ENCODE peak calls at places on chromosomes 2 and 18, in seven cellular contexts. X is SK-N-SH, Z is GM12878, M is K562, H is GM12892, C is H1, J is HepG2. A is an unnamed sample.

GRCh38 chr2:231370749-231371429 is 24.6 kb upstream of the B3GNT7 start:
- DNase-seq in J (no peak), C (peak), M (no peak), Z (no peak), X (no peak), H (no peak), A (no peak)

GRCh38 chr2:143988082-143988481 is 531.8 kb downstream of the ZEB2 start:
- DNase-seq in C (no peak), X (no peak), J (no peak), M (no peak), H (no peak), Z (no peak), A (no peak)

GRCh38 chr2:102063360-102063947 is 71.7 kb downstream of the IL1R2 start:
- DNase-seq in H (no peak), J (no peak), Z (no peak), M (peak), C (no peak), X (no peak), A (no peak)

GRCh38 chr2:145958611-145959010 is 1438.7 kb upstream of the ZEB2 start:
- DNase-seq in J (no peak), X (no peak), Z (no peak), C (no peak), M (no peak), H (no peak), A (no peak)

GRCh38 chr18:50507120-50507590 is 52.7 kb upstream of the MAPK4 start:
- DNase-seq in C (peak), M (peak), X (peak), Z (no peak), J (peak), H (no peak), A (no peak)

GRCh38 chr18:77862358-77862757 is 612.7 kb downstream of the GALR1 start:
- DNase-seq in C (no peak), Z (no peak), X (no peak), H (no peak), M (no peak), J (no peak), A (no peak)

GRCh38 chr2:220956429-220956828 is 615.7 kb downstream of the EPHA4 start:
- DNase-seq in M (no peak), Z (no peak), C (no peak), X (no peak), H (no peak), J (no peak), A (no peak)

GRCh38 chr2:233551491-233551890 is 15.1 kb downstream of the USP40 start:
- DNase-seq in X (no peak), H (no peak), M (no peak), J (no peak), Z (no peak), C (no peak), A (no peak)

GRCh38 chr2:55966431-55967118 is 43.0 kb upstream of the EFEMP1 start:
- DNase-seq in Z (no peak), X (no peak), C (no peak), H (no peak), J (no peak), M (no peak), A (no peak)

GRCh38 chr2:178404380-178404767 is 46.6 kb downstream of the PRKRA start:
- DNase-seq in Z (peak), C (no peak), J (no peak), M (peak), X (no peak), H (peak), A (peak)

GRCh38 chr2:169072163-169072925 is 3.0 kb downstream of the DHRS9 start:
- DNase-seq in X (no peak), J (no peak), Z (no peak), H (no peak), C (no peak), M (peak), A (no peak)

GRCh38 chr2:123826729-123827271 is 198.3 kb upstream of the CNTNAP5 start:
- DNase-seq in J (no peak), C (no peak), X (peak), H (no peak), M (no peak), Z (no peak), A (no peak)

GRCh38 chr2:218567797-218568189 is 358 bp downstream of the USP37 start:
- DNase-seq in Z (no peak), M (no peak), J (no peak), X (no peak), C (no peak), H (no peak), A (peak)
- TF ChIP-seq TAF1 in Z (no peak), M (no peak), J (no peak), X (no peak), C (no peak), H (no peak), A (no peak)

DNA sequence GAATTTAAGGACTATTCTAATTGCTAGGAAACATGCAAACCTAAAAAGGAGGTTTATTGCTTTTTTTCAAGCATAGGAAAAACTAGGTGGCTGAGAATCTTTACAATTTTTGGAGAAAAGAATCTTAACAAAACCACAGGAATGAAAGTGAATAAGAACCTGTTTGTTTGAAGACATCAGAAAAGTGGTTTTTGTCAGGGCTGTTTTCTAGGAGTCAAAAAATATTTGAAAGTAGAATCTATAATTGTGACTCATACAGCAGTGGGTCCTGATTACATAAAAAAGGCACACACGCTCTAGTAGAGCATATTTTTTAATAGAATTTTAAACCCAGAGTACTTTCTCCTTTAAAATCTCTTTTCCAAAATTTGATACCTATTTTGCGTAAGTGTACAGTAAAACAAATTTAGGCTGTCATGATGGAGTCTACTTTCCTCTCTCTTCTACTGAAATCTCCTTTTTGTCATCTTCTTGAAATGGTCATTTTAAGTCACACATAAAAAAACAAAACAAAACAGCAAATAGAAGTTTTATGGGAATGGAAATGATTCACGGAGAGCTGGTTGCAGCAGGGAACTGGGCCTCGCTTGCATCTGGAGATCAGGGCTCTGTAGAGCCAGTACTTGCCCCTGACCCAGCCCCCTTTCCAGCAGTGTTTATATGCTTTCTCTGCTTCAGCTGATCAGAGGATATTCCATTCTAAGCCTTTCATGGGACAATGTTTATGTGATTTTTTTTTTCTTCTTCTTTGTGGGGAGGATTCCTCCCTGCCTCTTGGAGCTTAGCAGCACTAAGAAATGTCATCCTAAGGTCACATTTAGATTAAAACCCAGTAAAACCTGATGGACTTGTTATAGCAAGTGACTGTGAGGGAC is 59.1 kb upstream of the PELI1 start:
- DNase-seq in X (no peak), J (no peak), H (no peak), C (no peak), Z (no peak), M (no peak), A (no peak)
- TF ChIP-seq TAF1 in X (no peak), J (no peak), H (no peak), C (no peak), Z (no peak), M (no peak), A (no peak)

GRCh38 chr2:212713681-212714080 is 175.1 kb upstream of the ERBB4 start:
- DNase-seq in H (no peak), Z (no peak), X (no peak), J (no peak), C (no peak), M (no peak), A (no peak)

GRCh38 chr2:212709287-212709686 is 170.7 kb upstream of the ERBB4 start:
- DNase-seq in M (no peak), H (no peak), X (no peak), J (no peak), C (no peak), Z (no peak), A (no peak)

GRCh38 chr2:212712466-212712865 is 173.9 kb upstream of the ERBB4 start:
- DNase-seq in H (no peak), C (no peak), M (no peak), Z (no peak), J (no peak), X (no peak), A (no peak)

GRCh38 chr2:212711851-212712250 is 173.2 kb upstream of the ERBB4 start:
- DNase-seq in C (no peak), Z (no peak), X (no peak), J (no peak), H (no peak), M (no peak), A (no peak)

GRCh38 chr2:212712991-212713390 is 174.4 kb upstream of the ERBB4 start:
- DNase-seq in H (no peak), J (no peak), C (no peak), Z (no peak), X (no peak), M (no peak), A (no peak)
- TF ChIP-seq TAF1 in H (no peak), J (no peak), C (no peak), Z (no peak), X (no peak), M (no peak), A (no peak)

GRCh38 chr2:26327291-26328272 is 18.4 kb upstream of the SELENOI start:
- DNase-seq in C (no peak), X (no peak), J (no peak), Z (no peak), H (no peak), M (no peak), A (no peak)
- TF ChIP-seq TAF1 in C (no peak), X (no peak), J (no peak), Z (no peak), H (no peak), M (no peak), A (no peak)

A was measured in GM12891.